ENCODE peak calls at places on chromosomes 3 and 15, in nine cellular contexts. Q, I, V, W, B, D, S, P and O are unnamed samples.

GRCh38 chr3:100316656-100317069 is 17.9 kb upstream of the NIT2 start:
- DNase-seq in Q (peak), I (no peak), V (peak), W (no peak), B (peak), D (no peak), S (no peak), P (peak), O (no peak)

GRCh38 chr3:139120336-139120971 is 75.8 kb upstream of the PRR23C start:
- DNase-seq in Q (no peak), I (no peak), V (peak), W (no peak), B (no peak), D (no peak), S (no peak), P (peak), O (no peak)

GRCh38 chr3:129020691-129021090 is 19.6 kb downstream of the EFCC1 start:
- DNase-seq in Q (no peak), I (no peak), V (no peak), W (no peak), B (no peak), D (no peak), S (no peak), P (no peak), O (no peak)

GRCh38 chr15:94075349-94075748 is 156.0 kb upstream of the MCTP2 start:
- DNase-seq in Q (peak), I (peak), V (peak), W (no peak), B (no peak), D (peak), S (peak), P (no peak), O (no peak)

GRCh38 chr3:168616901-168617300 is 521.2 kb upstream of the GOLIM4 start:
- DNase-seq in Q (no peak), I (no peak), V (no peak), W (no peak), B (no peak), D (no peak), S (no peak), P (no peak), O (no peak)

GRCh38 chr15:83815506-83815905 is 161.6 kb downstream of the ADAMTSL3 start:
- DNase-seq in Q (no peak), I (no peak), V (no peak), W (no peak), B (no peak), D (no peak), S (no peak), P (no peak), O (no peak)

GRCh38 chr3:134067311-134068161 is 37.8 kb upstream of the SLCO2A1 start:
- DNase-seq in Q (no peak), I (no peak), V (no peak), W (no peak), B (no peak), D (no peak), S (no peak), P (no peak), O (no peak)

GRCh38 chr3:72259755-72260589 is 475.0 kb upstream of the PROK2 start:
- DNase-seq in Q (no peak), I (no peak), V (no peak), W (no peak), B (no peak), D (no peak), S (no peak), P (no peak), O (no peak)

GRCh38 chr15:72591361-72591760 is 63.1 kb upstream of the GOLGA6B start:
- DNase-seq in Q (peak), I (no peak), V (no peak), W (no peak), B (no peak), D (no peak), S (no peak), P (no peak), O (no peak)

GRCh38 chr3:123769360-123769743 is 114.8 kb downstream of the MYLK start:
- DNase-seq in Q (no peak), I (no peak), V (no peak), W (no peak), B (no peak), D (no peak), S (no peak), P (no peak), O (no peak)

GRCh38 chr3:194395201-194395600 is 3.9 kb downstream of the GP5 start:
- DNase-seq in Q (no peak), I (no peak), V (no peak), W (no peak), B (no peak), D (no peak), S (no peak), P (peak), O (no peak)

GRCh38 chr3:161266731-161267150 is 45.6 kb downstream of the NMD3 start:
- DNase-seq in Q (no peak), I (no peak), V (no peak), W (no peak), B (no peak), D (no peak), S (no peak), P (no peak), O (no peak)

GRCh38 chr15:92883643-92884458 is 16.3 kb upstream of the CHD2 start:
- DNase-seq in Q (no peak), I (no peak), V (no peak), W (no peak), B (no peak), D (no peak), S (no peak), P (no peak), O (no peak)

GRCh38 chr3:46612324-46612723 is at the start of gene FAM240A:
- DNase-seq in Q (peak), I (no peak), V (peak), W (no peak), B (no peak), D (no peak), S (no peak), P (no peak), O (no peak)

GRCh38 chr15:59923508-59923907 is 80.6 kb upstream of the FOXB1 start:
- DNase-seq in Q (no peak), I (no peak), V (no peak), W (no peak), B (no peak), D (no peak), S (no peak), P (no peak), O (no peak)

GRCh38 chr15:64622410-64623260 is 152.8 kb downstream of the RBPMS2 start:
- DNase-seq in Q (no peak), I (peak), V (no peak), W (no peak), B (no peak), D (no peak), S (no peak), P (peak), O (no peak)

GRCh38 chr3:110650752-110651151 is 420.9 kb upstream of the NECTIN3 start:
- DNase-seq in Q (no peak), I (no peak), V (no peak), W (no peak), B (no peak), D (no peak), S (no peak), P (no peak), O (no peak)

GRCh38 chr3:124601189-124601588 is 129.1 kb upstream of the UMPS start:
- DNase-seq in Q (peak), I (no peak), V (no peak), W (no peak), B (no peak), D (no peak), S (no peak), P (no peak), O (no peak)

GRCh38 chr15:51861557-51862350 is 32.3 kb downstream of the TMOD3 start:
- DNase-seq in Q (no peak), I (no peak), V (no peak), W (no peak), B (no peak), D (no peak), S (no peak), P (no peak), O (no peak)

GRCh38 chr15:69652906-69653305 is 200.3 kb downstream of the RPLP1 start:
- DNase-seq in Q (no peak), I (no peak), V (no peak), W (peak), B (no peak), D (no peak), S (no peak), P (no peak), O (no peak)

GRCh38 chr15:57044072-57044702 is 125.7 kb downstream of the TCF12 start:
- DNase-seq in Q (no peak), I (no peak), V (no peak), W (no peak), B (no peak), D (no peak), S (no peak), P (no peak), O (no peak)

GRCh38 chr3:32506466-32506865 is 3.8 kb upstream of the CMTM6 start:
- DNase-seq in Q (no peak), I (no peak), V (no peak), W (no peak), B (no peak), D (no peak), S (no peak), P (no peak), O (no peak)

GRCh38 chr15:91874992-91875651 is 21.6 kb downstream of the SLCO3A1 start:
- DNase-seq in Q (peak), I (no peak), V (no peak), W (no peak), B (no peak), D (no peak), S (no peak), P (no peak), O (no peak)

GRCh38 chr15:76199106-76200082 is 111.9 kb downstream of the ETFA start:
- DNase-seq in Q (no peak), I (peak), V (peak), W (peak), B (no peak), D (no peak), S (no peak), P (peak), O (no peak)

GRCh38 chr3:111071257-111072015 is at the start of gene NECTIN3:
- DNase-seq in Q (peak), I (peak), V (peak), W (peak), B (peak), D (peak), S (peak), P (peak), O (peak)

GRCh38 chr3:39911465-39912309 is 102.3 kb downstream of the MYRIP start:
- DNase-seq in Q (no peak), I (no peak), V (peak), W (no peak), B (no peak), D (no peak), S (no peak), P (no peak), O (no peak)

GRCh38 chr3:117131259-117131658 is 421.7 kb downstream of the TUSC7 start:
- DNase-seq in Q (peak), I (peak), V (no peak), W (no peak), B (no peak), D (peak), S (no peak), P (no peak), O (no peak)

GRCh38 chr3:31848921-31849320 is 132.1 kb downstream of the OSBPL10 start:
- DNase-seq in Q (no peak), I (no peak), V (no peak), W (no peak), B (no peak), D (no peak), S (no peak), P (peak), O (no peak)

GRCh38 chr15:37102315-37103021 is 2.1 kb upstream of the MEIS2 start:
- DNase-seq in Q (no peak), I (no peak), V (no peak), W (no peak), B (peak), D (no peak), S (no peak), P (peak), O (no peak)

GRCh38 chr3:72193768-72194463 is 409.0 kb upstream of the PROK2 start:
- DNase-seq in Q (no peak), I (no peak), V (no peak), W (no peak), B (no peak), D (no peak), S (no peak), P (no peak), O (no peak)

GRCh38 chr15:64213646-64214045 is 50.8 kb upstream of the PPIB start:
- DNase-seq in Q (no peak), I (no peak), V (no peak), W (no peak), B (no peak), D (no peak), S (no peak), P (no peak), O (no peak)

GRCh38 chr3:4350789-4351163 is 47.6 kb downstream of the SETMAR start:
- DNase-seq in Q (peak), I (peak), V (peak), W (no peak), B (peak), D (no peak), S (no peak), P (peak), O (peak)

GRCh38 chr15:101188517-101189340 is 63.1 kb downstream of the CHSY1 start:
- DNase-seq in Q (no peak), I (no peak), V (no peak), W (no peak), B (no peak), D (peak), S (no peak), P (no peak), O (no peak)

GRCh38 chr3:97835761-97836160 is 13.9 kb downstream of the CRYBG3 start:
- DNase-seq in Q (no peak), I (no peak), V (no peak), W (no peak), B (no peak), D (no peak), S (no peak), P (no peak), O (peak)

GRCh38 chr3:107431048-107431297 is 53.7 kb downstream of the CCDC54 start:
- DNase-seq in Q (peak), I (peak), V (no peak), W (peak), B (no peak), D (no peak), S (no peak), P (no peak), O (no peak)

GRCh38 chr3:107430214-107431047 is 53.2 kb downstream of the CCDC54 start:
- DNase-seq in Q (peak), I (peak), V (no peak), W (no peak), B (no peak), D (no peak), S (no peak), P (no peak), O (no peak)

GRCh38 chr3:107432646-107433045 is 55.4 kb downstream of the CCDC54 start:
- DNase-seq in Q (no peak), I (no peak), V (no peak), W (no peak), B (no peak), D (no peak), S (no peak), P (no peak), O (no peak)

GRCh38 chr3:107432013-107432515 is 54.8 kb downstream of the CCDC54 start:
- DNase-seq in Q (peak), I (peak), V (peak), W (no peak), B (no peak), D (no peak), S (no peak), P (no peak), O (no peak)

DNA sequence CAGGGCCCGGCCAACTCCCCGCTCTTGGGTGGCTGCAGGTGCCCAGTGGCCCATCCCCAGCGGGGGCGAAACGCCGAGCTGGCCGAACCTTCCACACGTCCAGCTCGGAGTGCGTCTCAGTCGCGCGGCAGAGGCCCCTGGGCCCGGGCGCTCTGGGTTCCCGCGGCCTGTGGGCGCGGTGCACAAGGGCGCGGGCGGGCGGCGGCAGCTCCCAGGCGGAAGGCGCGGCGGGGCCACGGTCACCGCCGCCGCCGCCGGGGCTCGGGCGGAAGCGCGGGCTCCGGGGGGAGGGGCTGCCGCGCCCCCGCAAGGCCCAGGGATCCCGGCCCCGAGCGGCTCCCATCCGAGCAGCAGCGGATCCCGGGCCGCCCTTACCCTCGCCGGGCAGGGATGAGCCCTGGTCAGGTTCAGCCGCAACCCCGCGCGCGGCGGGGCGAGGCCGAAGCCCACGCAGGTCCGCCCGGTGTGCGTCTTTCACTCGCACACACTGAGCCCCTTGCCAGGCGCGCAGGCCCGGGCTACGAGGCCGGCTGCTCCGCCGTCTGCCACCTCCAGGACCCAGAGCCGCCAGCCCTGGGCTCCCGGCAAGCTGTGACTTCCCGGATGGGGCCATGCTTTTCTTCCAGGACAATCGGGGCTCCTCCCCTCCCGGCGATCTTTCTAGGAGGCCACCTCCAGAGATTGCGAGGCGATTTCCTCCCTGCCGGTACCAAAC is 54.2 kb downstream of the CCDC54 start:
- DNase-seq in Q (peak), I (peak), V (peak), W (peak), B (peak), D (peak), S (peak), P (peak), O (peak)
- TF ChIP-seq POLR2A in Q (peak), I (peak), V (peak), W (peak), B (peak), D (no peak), S (peak), P (no peak), O (peak)

DNA sequence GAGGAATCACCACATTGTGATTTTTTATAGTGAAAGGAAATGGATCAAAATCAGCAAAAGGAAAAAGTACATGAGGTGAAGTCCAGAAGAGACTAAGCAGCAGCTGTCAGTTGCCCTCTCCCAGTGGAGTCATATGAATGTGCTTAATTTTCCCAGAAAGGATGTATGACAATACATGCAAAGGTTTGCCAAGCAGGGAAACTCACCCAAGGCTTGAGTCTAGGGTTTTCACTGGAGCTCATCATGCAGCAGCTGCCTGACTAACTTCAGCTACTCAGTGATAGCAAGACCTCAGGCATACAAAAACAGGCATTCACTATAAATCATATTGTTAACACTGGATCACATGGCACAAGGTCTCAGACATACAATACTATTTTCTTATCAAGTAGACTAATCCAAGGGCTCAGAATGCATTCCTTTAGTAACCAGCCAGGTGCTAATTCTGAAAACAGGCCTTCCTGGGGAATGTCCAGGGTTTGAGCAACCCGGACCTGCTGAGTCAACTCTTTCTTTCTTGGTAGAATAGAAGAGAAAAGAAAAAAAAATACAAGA is 85.0 kb upstream of the STAC start:
- DNase-seq in Q (no peak), I (no peak), V (no peak), W (no peak), B (no peak), D (no peak), S (no peak), P (no peak), O (no peak)
- TF ChIP-seq POLR2A in Q (no peak), I (no peak), V (no peak), W (no peak), B (no peak), D (no peak), S (no peak), P (no peak), O (no peak)

GRCh38 chr3:16060945-16061344 is 113.5 kb upstream of the GALNT15 start:
- DNase-seq in Q (no peak), I (no peak), V (no peak), W (no peak), B (peak), D (no peak), S (peak), P (no peak), O (peak)

GRCh38 chr3:16058511-16058910 is 116.0 kb upstream of the GALNT15 start:
- DNase-seq in Q (no peak), I (no peak), V (no peak), W (no peak), B (no peak), D (no peak), S (no peak), P (no peak), O (no peak)

GRCh38 chr3:16060358-16060852 is 114.1 kb upstream of the GALNT15 start:
- DNase-seq in Q (no peak), I (peak), V (no peak), W (no peak), B (peak), D (no peak), S (peak), P (peak), O (peak)

GRCh38 chr3:16059700-16060357 is 114.7 kb upstream of the GALNT15 start:
- DNase-seq in Q (no peak), I (no peak), V (no peak), W (no peak), B (no peak), D (no peak), S (no peak), P (no peak), O (no peak)

DNA sequence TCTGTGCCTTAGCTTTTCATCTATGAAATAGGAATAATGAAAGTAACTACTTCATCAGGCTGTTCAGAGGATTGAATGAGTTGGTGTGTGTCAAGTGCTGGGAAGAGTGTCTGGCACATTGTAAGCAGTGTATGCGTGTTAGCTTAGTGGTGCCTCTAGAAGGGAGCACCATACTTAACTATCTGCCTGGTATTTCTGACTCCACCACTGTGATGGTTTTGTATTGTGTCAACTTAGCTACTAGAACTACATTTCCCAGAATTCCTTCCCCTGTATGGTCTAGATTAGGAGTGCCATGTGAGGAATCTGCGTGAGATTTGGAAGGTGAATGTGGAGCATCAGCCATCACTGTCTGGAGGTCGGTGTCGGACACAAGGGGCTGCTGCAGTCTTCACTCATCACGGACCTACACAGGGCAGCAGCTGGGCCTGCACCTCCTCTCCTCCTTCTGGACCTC is 115.4 kb upstream of the GALNT15 start:
- DNase-seq in Q (no peak), I (no peak), V (no peak), W (no peak), B (no peak), D (no peak), S (no peak), P (no peak), O (no peak)
- TF ChIP-seq POLR2A in Q (no peak), I (no peak), V (no peak), W (no peak), B (no peak), D (no peak), S (no peak), P (no peak), O (no peak)

DNA sequence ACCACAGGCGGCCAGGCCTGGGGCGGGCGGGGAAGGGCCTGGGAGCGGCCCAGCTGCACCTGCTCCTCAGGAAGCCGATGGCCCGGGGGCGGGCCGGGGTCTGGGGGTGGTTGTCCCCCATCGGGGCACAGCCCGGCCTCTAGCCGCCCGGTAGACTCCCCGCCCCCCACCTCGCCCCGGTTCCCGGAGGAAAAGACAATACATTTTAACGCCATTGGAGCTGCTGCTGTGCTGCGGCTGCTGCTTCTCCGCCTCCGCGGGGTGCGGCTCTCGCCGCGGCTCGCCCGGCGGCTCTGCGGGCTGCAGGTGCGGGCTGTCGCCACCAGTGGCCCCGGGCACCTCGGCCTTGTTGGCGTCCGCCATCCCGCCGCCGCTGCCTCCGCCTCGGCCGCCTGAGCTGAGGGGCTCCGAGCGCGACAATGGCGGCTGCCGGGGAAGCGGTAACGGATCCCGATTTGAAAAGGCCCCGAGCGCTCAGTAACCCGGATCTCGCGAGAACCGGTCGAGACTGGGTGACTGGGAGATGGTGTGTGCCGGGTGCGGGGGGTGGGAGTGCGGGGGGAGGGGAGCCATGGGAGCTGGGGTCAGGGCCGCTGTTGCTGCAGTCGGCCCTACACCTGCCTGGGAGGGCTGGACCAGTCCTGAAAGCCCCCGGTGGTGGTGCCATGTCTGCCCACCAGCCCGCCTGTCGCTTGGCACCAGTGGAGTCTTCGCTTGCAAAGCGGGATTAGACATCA is at the start of gene MYEF2:
- DNase-seq in Q (peak), I (peak), V (peak), W (peak), B (peak), D (peak), S (peak), P (peak), O (peak)
- TF ChIP-seq POLR2A in Q (peak), I (no peak), V (peak), W (no peak), B (peak), D (no peak), S (no peak), P (no peak), O (peak)